ENCODE peak calls at places on chromosomes 4 and X, in six cellular contexts. F is fibroblast of lung; N is stimulated activated CD8-positive, alpha-beta memory T cell treated with anti-CD3 and anti-CD28 coated beads, Interleukin-15, amount 100 ng/mL, for 1 hour; H is glomerular endothelial cell; V is IMR-90; B is stimulated activated naive CD8-positive, alpha-beta T cell treated with anti-CD3 and anti-CD28 coated beads, Interleukin-15, Interleukin-2, amounts not matched to agents 100 U/mL and 50 U/mL, for 24 hours. E is an unnamed sample.

GRCh38 chrX:150017868-150018267 is 79.6 kb upstream of the EOLA2 start:
- DNase-seq in N (no peak), V (no peak), F (no peak), H (no peak), B (no peak), E (no peak)

GRCh38 chr4:7595883-7596535 is 161.3 kb upstream of the PSAPL1 start:
- DNase-seq in F (peak; percentile 62), B (no peak), H (no peak), V (no peak), N (no peak), E (no peak)

GRCh38 chrX:29903365-29903764 is 312.0 kb upstream of the MAGEB2 start:
- DNase-seq in H (no peak), B (no peak), V (peak; percentile 7), N (no peak), F (peak; percentile 13), E (no peak)

GRCh38 chrX:74230094-74230493 is 73.9 kb upstream of the ZCCHC13 start:
- DNase-seq in F (no peak), B (no peak), V (no peak), N (no peak), H (no peak), E (no peak)

GRCh38 chrX:386239-386767 is 404 bp downstream of the PPP2R3B start:
- DNase-seq in V (no peak), N (no peak), B (peak; percentile 60), F (no peak), H (no peak), E (no peak)

GRCh38 chr4:95701500-95701899 is 138.4 kb upstream of the PDHA2 start:
- DNase-seq in F (peak; percentile 79), H (peak; percentile 68), B (no peak), V (no peak), N (no peak), E (no peak)

GRCh38 chr4:158347596-158347995 is 137.3 kb downstream of the TMEM144 start:
- DNase-seq in V (no peak), B (no peak), H (no peak), F (peak; percentile 3), N (no peak), E (no peak)

GRCh38 chr4:141768954-141769353 is 132.6 kb downstream of the IL15 start:
- DNase-seq in H (peak; percentile 80), V (peak; percentile 86), B (no peak), N (no peak), F (peak; percentile 71), E (no peak)

GRCh38 chrX:119516157-119516702 is 48.0 kb downstream of the SLC25A5 start:
- DNase-seq in F (peak; percentile 53), B (peak; percentile 9), H (peak; percentile 37), V (peak; percentile 69), N (no peak), E (peak; percentile 14)

GRCh38 chr4:889516-889915 is 42.6 kb downstream of the GAK start:
- DNase-seq in B (no peak), H (no peak), F (no peak), V (no peak), N (no peak), E (no peak)

GRCh38 chr4:74320559-74321118 is 12.4 kb downstream of the EPGN start:
- DNase-seq in B (peak; percentile 9), H (peak; percentile 27), V (peak; percentile 55), F (peak; percentile 53), N (no peak), E (peak; percentile 22)

GRCh38 chrX:39519213-39519544 is 578.6 kb downstream of the BCOR start:
- DNase-seq in B (no peak), V (no peak), N (no peak), F (peak; percentile 43), H (no peak), E (no peak)

GRCh38 chr4:182931691-182932297 is 14.6 kb upstream of the DCTD start:
- DNase-seq in F (peak; percentile 80), N (no peak), H (no peak), V (peak; percentile 83), B (no peak), E (no peak)

GRCh38 chr4:187256897-187257296 is 533.2 kb upstream of the FAT1 start:
- DNase-seq in F (no peak), V (no peak), H (no peak), N (no peak), B (no peak), E (peak; percentile 51)

GRCh38 chrX:71998836-71999509 is 88.3 kb downstream of the NHSL2 start:
- DNase-seq in H (no peak), N (no peak), F (no peak), V (no peak), B (peak; percentile 28), E (no peak)

GRCh38 chrX:39652336-39652735 is 445.4 kb downstream of the BCOR start:
- DNase-seq in F (no peak), N (no peak), H (no peak), B (peak; percentile 27), V (peak; percentile 14), E (no peak)

GRCh38 chrX:35016051-35016450 is 73.5 kb downstream of the FAM47B start:
- DNase-seq in F (peak; percentile 6), V (peak; percentile 2), N (no peak), H (no peak), B (no peak), E (no peak)

GRCh38 chr4:47930971-47931804 is 16.8 kb upstream of the NFXL1 start:
- DNase-seq in V (peak; percentile 60), B (no peak), F (peak; percentile 84), H (no peak), N (no peak), E (no peak)

GRCh38 chr4:152363086-152363485 is 172.8 kb downstream of the FBXW7 start:
- DNase-seq in F (peak; percentile 32), B (no peak), V (peak; percentile 66), N (no peak), H (no peak), E (no peak)

GRCh38 chr4:7017446-7018048 is 25.6 kb upstream of the TADA2B start:
- DNase-seq in H (no peak), N (no peak), V (no peak), F (no peak), B (no peak), E (no peak)

GRCh38 chrX:15849555-15849954 is 5.1 kb downstream of the AP1S2 start:
- DNase-seq in H (no peak), N (no peak), B (no peak), V (no peak), F (no peak), E (no peak)

GRCh38 chr4:163595590-163595989 is 101.1 kb downstream of the TMA16 start:
- DNase-seq in B (no peak), N (no peak), V (no peak), H (no peak), F (no peak), E (no peak)

GRCh38 chrX:3638280-3638873 is 75.1 kb downstream of the PRKX start:
- DNase-seq in N (no peak), V (peak; percentile 48), F (peak; percentile 26), H (no peak), B (peak; percentile 21), E (peak; percentile 5)

GRCh38 chr4:75015627-75016026 is 82.7 kb downstream of the PARM1 start:
- DNase-seq in B (no peak), V (no peak), N (no peak), F (no peak), H (no peak), E (no peak)

GRCh38 chr4:108544504-108544903 is 75.9 kb upstream of the RPL34 start:
- DNase-seq in B (no peak), N (no peak), F (peak; percentile 19), H (no peak), V (peak; percentile 43), E (no peak)

GRCh38 chr4:21452931-21453330 is 495.6 kb downstream of the KCNIP4 start:
- DNase-seq in F (peak; percentile 4), B (no peak), H (no peak), N (no peak), V (no peak), E (no peak)

GRCh38 chr4:111943796-111944203 is 201.5 kb upstream of the FAM241A start:
- DNase-seq in H (no peak), V (no peak), N (no peak), B (no peak), F (peak; percentile 9), E (no peak)

GRCh38 chr4:81274460-81274859 is 59.4 kb upstream of the PRKG2 start:
- DNase-seq in H (no peak), B (no peak), F (no peak), V (no peak), N (no peak), E (no peak)

GRCh38 chr4:151653548-151653918 is 107.3 kb downstream of the GATB start:
- DNase-seq in N (no peak), V (no peak), F (no peak), B (no peak), H (no peak), E (no peak)

E was measured in NCI-H1048.